ENCODE peak calls at places on chromosomes 5 and 9, in seven cellular contexts. P is GM23248, Y is NCI-H460, N is cardiac fibroblast, I is foreskin keratinocyte, D is progenitor cell of endocrine pancreas, W is MCF 10A. J is an unnamed sample.

GRCh38 chr9:21558079-21558478 is 76.0 kb upstream of the IFNE start:
- DNase-seq in N (no peak), I (no peak), W (no peak), D (no peak), Y (no peak), P (no peak), J (no peak)

GRCh38 chr9:136578915-136579637 is 33.2 kb upstream of the NOTCH1 start:
- DNase-seq in P (peak), I (no peak), N (no peak), D (no peak), W (peak), Y (no peak), J (no peak)

GRCh38 chr9:13552606-13553215 is 273.2 kb upstream of the MPDZ start:
- DNase-seq in Y (no peak), N (no peak), D (no peak), I (no peak), P (no peak), W (no peak), J (no peak)

GRCh38 chr9:100131875-100132430 is 32.9 kb downstream of the INVS start:
- DNase-seq in D (no peak), Y (no peak), N (no peak), W (no peak), P (no peak), I (no peak), J (no peak)

GRCh38 chr9:124456341-124457078 is 6.3 kb downstream of the ADGRD2 start:
- DNase-seq in I (no peak), Y (no peak), W (no peak), D (no peak), P (no peak), N (no peak), J (no peak)

GRCh38 chr5:57408714-57409113 is 73.9 kb downstream of the ACTBL2 start:
- DNase-seq in N (peak), D (no peak), W (no peak), I (no peak), Y (no peak), P (peak), J (no peak)

GRCh38 chr5:65861830-65862241 is 64.5 kb upstream of the ERBIN start:
- DNase-seq in D (no peak), P (peak), N (peak), I (peak), Y (no peak), W (peak), J (peak)

GRCh38 chr9:71676460-71676859 is 91.9 kb downstream of the CEMIP2 start:
- DNase-seq in Y (no peak), D (no peak), N (no peak), P (no peak), W (no peak), I (no peak), J (no peak)

GRCh38 chr9:79120533-79121315 is 451.0 kb upstream of the TLE4 start:
- DNase-seq in W (no peak), D (no peak), P (no peak), Y (no peak), N (no peak), I (no peak), J (no peak)

GRCh38 chr9:131645078-131645776 is 94.6 kb downstream of the RAPGEF1 start:
- DNase-seq in D (no peak), N (no peak), P (peak), I (no peak), Y (no peak), W (no peak), J (no peak)

GRCh38 chr5:71483355-71483754 is 27.9 kb downstream of the BDP1 start:
- DNase-seq in P (peak), Y (peak), I (peak), N (peak), D (no peak), W (peak), J (peak)

J was measured in epithelial cell of prostate.